ENCODE peak calls at places on chromosomes 3 and 15, in six cellular contexts. B is H1, H is K562, M is HCT116, F is GM12878, A is HepG2. O is an unnamed sample.

GRCh38 chr15:29571728-29572454 is 250.4 kb downstream of the TJP1 start:
- DNase-seq in A (no peak), M (no peak), F (no peak), B (no peak), H (peak), O (peak)

GRCh38 chr15:63521405-63522142 is 17.2 kb downstream of the USP3 start:
- DNase-seq in H (peak), A (no peak), F (no peak), B (no peak), M (no peak), O (no peak)

GRCh38 chr3:9770276-9770812 is 597 bp upstream of the CAMK1 start:
- DNase-seq in B (peak), A (peak), H (no peak), F (no peak), M (no peak), O (peak)

GRCh38 chr15:69290346-69291164 is 8.2 kb upstream of the PAQR5 start:
- DNase-seq in B (no peak), A (no peak), H (no peak), M (no peak), F (no peak), O (no peak)

GRCh38 chr3:113867506-113867905 is 28.9 kb downstream of the GRAMD1C start:
- DNase-seq in H (no peak), A (no peak), M (peak), B (no peak), F (no peak), O (no peak)

GRCh38 chr15:76032046-76032445 is 19.8 kb upstream of the NRG4 start:
- DNase-seq in F (no peak), B (no peak), A (no peak), H (no peak), M (no peak), O (no peak)

GRCh38 chr15:44584162-44584749 is 47.3 kb downstream of the EIF3J start:
- DNase-seq in F (no peak), H (peak), M (peak), A (peak), B (peak), O (peak)

GRCh38 chr3:134423153-134423552 is 48.9 kb upstream of the AMOTL2 start:
- DNase-seq in H (no peak), A (no peak), M (no peak), F (no peak), B (no peak), O (peak)

GRCh38 chr3:125137432-125138033 is 75.0 kb downstream of the SLC12A8 start:
- DNase-seq in M (no peak), H (no peak), B (no peak), A (no peak), F (no peak), O (no peak)

GRCh38 chr15:65916664-65917406 is 47.5 kb downstream of the RAB11A start:
- DNase-seq in F (peak), H (peak), B (peak), A (peak), M (no peak), O (peak)

DNA sequence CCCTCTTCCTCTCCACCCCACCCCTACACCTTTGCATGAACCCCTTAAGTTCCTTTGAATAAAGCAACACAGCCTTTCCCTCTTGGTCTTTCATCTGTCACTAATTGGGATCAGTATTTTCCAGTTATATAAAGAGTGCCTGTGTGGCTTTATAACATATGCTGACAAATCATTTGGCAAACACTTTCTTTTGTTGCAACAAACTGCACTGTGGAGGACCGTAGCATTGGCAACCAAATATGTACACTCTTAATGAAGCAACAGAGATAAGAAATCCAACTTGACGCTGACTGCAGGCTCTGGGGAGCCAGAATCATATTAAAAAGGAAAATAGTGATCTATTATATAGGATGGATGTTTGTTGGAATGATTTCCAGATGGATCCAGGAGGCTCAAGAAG is 120.1 kb upstream of the PRICKLE2 start:
- DNase-seq in B (no peak), H (no peak), F (no peak), M (no peak), A (no peak), O (no peak)
- TF ChIP-seq POLR2AphosphoS5 in B (no peak), H (no peak), F (no peak), M (no peak), A (no peak), O (no peak)

DNA sequence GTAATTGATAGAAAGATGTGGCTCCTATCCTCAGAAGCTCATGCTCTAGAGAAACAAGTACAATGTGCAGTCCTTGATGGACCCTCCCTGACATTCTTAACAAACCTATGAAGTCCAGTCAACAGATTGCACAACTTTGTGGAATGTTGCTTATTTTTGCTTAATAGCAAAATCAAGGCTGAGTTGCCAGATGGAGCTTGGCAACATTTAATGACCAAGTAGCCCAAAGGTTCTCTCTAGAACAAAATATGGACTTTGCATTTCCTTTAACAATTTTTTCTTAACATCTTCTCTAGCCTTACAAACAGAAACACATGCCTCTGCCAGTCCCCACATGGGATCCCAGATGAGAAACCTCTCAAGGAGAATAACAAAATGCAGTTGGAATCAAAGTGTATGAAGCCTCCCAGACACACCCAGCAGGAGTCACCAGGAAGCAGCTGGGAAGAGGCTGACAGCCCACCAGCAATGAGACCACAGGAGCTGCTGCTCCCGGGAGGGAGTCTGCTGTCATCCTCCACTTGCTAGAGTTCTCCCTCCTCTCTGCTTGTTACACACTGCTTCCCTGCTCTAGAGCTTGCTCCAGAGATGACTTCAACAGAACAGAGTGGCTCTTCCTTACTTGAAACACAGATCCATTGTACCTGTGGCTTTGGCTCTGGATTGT is 422.4 kb upstream of the CDIN1 start:
- DNase-seq in H (no peak), F (no peak), M (no peak), B (no peak), A (peak), O (no peak)
- H3K4me2 ChIP-seq in H (no peak), F (no peak), M (no peak), B (no peak), A (no peak), O (no peak)

DNA sequence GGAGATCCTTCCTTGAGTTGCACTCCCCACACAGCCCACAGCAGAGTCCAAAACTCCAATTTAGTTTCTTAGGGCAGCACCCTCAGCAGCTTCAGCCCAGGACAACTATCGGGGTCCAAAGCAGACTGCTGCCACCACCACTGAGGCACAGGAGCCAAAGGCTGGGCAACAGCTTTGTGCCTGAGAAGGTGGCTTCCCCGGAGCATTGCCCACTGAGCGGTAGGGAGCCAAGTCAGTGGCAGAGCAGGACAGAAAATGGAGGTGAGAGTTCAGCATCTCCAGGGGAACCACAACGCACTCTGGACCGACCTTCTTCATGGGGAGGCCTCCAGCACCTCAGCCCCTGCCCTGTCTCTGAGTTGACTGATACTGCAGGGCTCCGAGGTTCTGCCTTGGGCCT is 43.4 kb downstream of the CDAN1 start:
- DNase-seq in H (no peak), B (no peak), A (no peak), M (no peak), F (no peak), O (no peak)
- TF ChIP-seq EZH2 in H (no peak), B (no peak), A (no peak), M (no peak), F (no peak), O (no peak)

GRCh38 chr15:78065284-78065872 is 12.1 kb downstream of the TBC1D2B start:
- DNase-seq in B (no peak), F (no peak), H (no peak), M (no peak), A (peak), O (no peak)
- TF ChIP-seq POLR2AphosphoS5 in B (no peak), F (no peak), H (no peak), M (no peak), A (no peak), O (no peak)

O was measured in GM23338.